ENCODE peak calls at places on chromosomes 11 and 22, in eight cellular contexts. C is tibial nerve, S is thyroid gland, B is uterus, R is A549, Y is body of pancreas, T is transverse colon, V is adrenal gland. Z is an unnamed sample.

GRCh38 chr11:11798586-11799438 is 43.0 kb upstream of the USP47 start:
- DNase-seq in C (peak), S (peak), B (peak), R (peak), Y (peak), T (peak), V (peak), Z (peak)

GRCh38 chr22:19503869-19504268 is 20.3 kb downstream of the CLDN5 start:
- DNase-seq in C (no peak), S (no peak), B (no peak), R (no peak), Y (no peak), T (no peak), V (no peak), Z (no peak)

GRCh38 chr22:47245786-47246185 is 483.3 kb downstream of the TBC1D22A start:
- DNase-seq in C (no peak), S (no peak), B (no peak), R (no peak), Y (no peak), T (no peak), V (no peak), Z (peak)

GRCh38 chr11:62792193-62792575 is 378 bp upstream of the TMEM223 start:
- DNase-seq in C (no peak), S (peak), B (peak), R (no peak), Y (no peak), T (peak), V (peak), Z (no peak)

GRCh38 chr22:46107753-46108563 is 42.4 kb upstream of the PPARA start:
- DNase-seq in C (peak), S (no peak), B (peak), R (no peak), Y (no peak), T (no peak), V (peak), Z (no peak)

GRCh38 chr11:119031912-119032280 is 1.2 kb upstream of the SLC37A4 start:
- DNase-seq in C (no peak), S (no peak), B (no peak), R (no peak), Y (no peak), T (no peak), V (no peak), Z (no peak)

GRCh38 chr11:35523351-35523768 is 2.1 kb downstream of the PAMR1 start:
- DNase-seq in C (no peak), S (no peak), B (no peak), R (no peak), Y (no peak), T (no peak), V (no peak), Z (no peak)

GRCh38 chr22:28025866-28026575 is 107.0 kb upstream of the PITPNB start:
- DNase-seq in C (no peak), S (no peak), B (no peak), R (no peak), Y (no peak), T (no peak), V (no peak), Z (no peak)

DNA sequence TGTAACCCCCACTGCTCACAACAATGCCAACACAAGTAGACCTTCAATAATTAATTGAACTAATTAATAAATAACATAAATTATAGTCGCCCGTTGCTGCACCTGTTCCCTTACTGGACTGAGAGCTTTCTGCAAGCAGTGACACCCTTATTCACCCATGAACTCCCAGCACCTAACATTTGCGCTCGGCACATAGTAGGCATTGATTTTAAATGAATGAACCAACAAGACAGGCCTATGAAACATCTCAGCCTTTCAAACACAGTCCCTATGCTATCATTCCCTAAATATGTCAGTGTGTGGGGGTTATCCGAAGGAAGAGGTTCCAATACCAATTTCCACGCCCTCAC is 1.1 kb downstream of the THAP12 start:
- DNase-seq in C (no peak), S (no peak), B (no peak), R (no peak), Y (no peak), T (no peak), V (no peak), Z (no peak)
- TF ChIP-seq CTCF in C (no peak), S (no peak), B (no peak), R (no peak), Y (no peak), T (no peak), V (no peak), Z (no peak)

DNA sequence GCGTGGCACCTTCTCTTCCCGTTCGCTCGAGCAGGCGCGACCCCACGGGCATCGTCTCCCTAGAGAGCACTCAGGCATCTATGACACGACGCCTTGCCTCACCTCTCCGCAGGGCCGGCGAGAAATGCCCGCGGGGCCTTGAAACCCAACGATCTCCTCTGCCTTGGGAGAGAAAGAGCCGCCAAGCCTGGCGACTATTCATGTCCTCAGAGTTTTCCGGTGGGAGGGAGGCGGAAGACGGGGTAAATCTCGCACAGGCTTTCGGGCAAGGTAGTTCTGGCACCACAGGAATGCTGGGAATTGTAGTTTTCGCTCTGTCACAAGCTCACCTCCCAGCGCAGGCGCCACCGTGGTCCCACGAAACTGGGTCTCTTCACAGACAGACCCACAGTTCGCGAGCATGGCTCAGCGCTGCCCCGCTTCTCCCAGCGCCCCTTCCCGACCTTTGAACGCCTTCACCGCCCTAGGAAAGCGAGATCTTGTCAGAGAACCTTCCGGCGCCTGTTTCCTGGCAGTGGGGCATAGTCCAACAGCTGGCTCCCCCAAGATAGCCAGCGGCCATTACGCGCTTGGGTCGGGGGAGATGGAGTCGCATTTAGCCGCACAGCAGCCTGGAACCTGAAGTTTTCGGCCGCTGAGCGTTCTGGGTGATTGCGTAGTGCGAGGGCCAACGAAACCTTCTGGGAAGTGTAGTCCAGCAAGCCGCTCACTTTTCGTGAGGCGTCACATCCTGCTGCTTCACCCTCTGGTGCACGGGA is at the start of gene CCDC90B:
- DNase-seq in C (peak), S (peak), B (peak), R (peak), Y (peak), T (peak), V (peak), Z (peak)
- TF ChIP-seq POLR2A in C (peak), S (peak), B (peak), R (peak), Y (peak), T (peak), V (peak), Z (peak)

GRCh38 chr22:50475652-50476002 is 792 bp upstream of the SBF1 start:
- DNase-seq in C (no peak), S (no peak), B (no peak), R (no peak), Y (no peak), T (no peak), V (no peak), Z (no peak)
- H3K4me3 ChIP-seq in C (peak), S (no peak), B (peak), R (peak), Y (no peak), T (no peak), V (no peak), Z (peak)

GRCh38 chr11:12893787-12894672 is 115.1 kb upstream of the RASSF10 start:
- DNase-seq in C (peak), S (peak), B (peak), R (peak), Y (peak), T (peak), V (peak), Z (peak)
- TF ChIP-seq CTCF in C (peak), S (peak), B (peak), R (peak), Y (peak), T (peak), V (peak), Z (peak)

GRCh38 chr11:6488831-6489230 is 7.5 kb downstream of the TIMM10B start:
- DNase-seq in C (no peak), S (no peak), B (no peak), R (no peak), Y (no peak), T (no peak), V (no peak), Z (no peak)

GRCh38 chr11:6486938-6487337 is 5.6 kb downstream of the TIMM10B start:
- DNase-seq in C (no peak), S (no peak), B (no peak), R (no peak), Y (no peak), T (no peak), V (no peak), Z (no peak)

GRCh38 chr11:6488342-6488741 is 7.0 kb downstream of the TIMM10B start:
- DNase-seq in C (no peak), S (no peak), B (no peak), R (no peak), Y (no peak), T (no peak), V (no peak), Z (no peak)

GRCh38 chr11:6486256-6486655 is 5.0 kb downstream of the TIMM10B start:
- DNase-seq in C (no peak), S (no peak), B (no peak), R (no peak), Y (no peak), T (no peak), V (no peak), Z (no peak)

DNA sequence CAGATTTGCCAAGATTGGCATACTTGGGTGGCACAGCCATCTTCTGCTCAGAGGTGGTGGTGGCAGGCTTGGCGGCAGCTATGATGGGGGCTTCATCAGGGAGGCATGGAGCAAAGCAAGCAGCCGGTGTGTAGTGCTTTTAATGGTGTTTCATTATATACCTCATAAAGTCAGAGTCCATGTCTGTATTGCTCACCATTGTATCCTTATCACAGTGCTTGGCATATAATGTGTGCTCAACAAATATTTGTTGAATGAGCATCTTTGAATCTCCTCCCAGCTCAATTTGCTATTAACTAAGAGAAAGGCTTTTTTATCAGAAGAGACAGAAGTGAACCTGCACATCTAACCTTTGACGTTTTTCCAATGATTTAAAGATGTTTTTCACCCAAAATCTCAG is 7.7 kb upstream of the DNHD1 start:
- DNase-seq in C (no peak), S (no peak), B (no peak), R (no peak), Y (no peak), T (no peak), V (no peak), Z (no peak)
- TF ChIP-seq POLR2A in C (no peak), S (no peak), B (no peak), R (no peak), Y (no peak), T (no peak), V (no peak), Z (no peak)

DNA sequence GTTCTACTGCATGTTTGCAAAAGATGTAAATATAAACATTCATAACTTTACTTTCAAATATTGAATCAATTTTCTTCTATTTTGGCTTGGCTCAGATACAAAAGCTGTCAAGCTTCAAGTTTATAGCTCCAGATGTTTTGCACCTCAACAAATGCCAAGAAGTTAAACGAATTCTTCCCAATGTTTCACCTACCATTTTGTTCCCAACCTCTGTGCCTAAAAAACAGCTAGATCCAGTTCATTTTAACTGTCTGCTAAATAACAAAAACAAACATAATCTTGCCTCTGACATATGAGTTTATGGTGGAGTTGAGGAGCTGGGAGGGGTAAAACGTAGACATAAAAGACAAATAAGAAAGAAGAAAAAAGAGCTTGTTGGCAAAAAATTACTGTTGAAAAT is 76.4 kb downstream of the RAB30 start:
- DNase-seq in C (no peak), S (no peak), B (no peak), R (no peak), Y (no peak), T (no peak), V (no peak), Z (no peak)
- H3K4me3 ChIP-seq in C (no peak), S (no peak), B (no peak), R (no peak), Y (no peak), T (no peak), V (no peak), Z (no peak)

DNA sequence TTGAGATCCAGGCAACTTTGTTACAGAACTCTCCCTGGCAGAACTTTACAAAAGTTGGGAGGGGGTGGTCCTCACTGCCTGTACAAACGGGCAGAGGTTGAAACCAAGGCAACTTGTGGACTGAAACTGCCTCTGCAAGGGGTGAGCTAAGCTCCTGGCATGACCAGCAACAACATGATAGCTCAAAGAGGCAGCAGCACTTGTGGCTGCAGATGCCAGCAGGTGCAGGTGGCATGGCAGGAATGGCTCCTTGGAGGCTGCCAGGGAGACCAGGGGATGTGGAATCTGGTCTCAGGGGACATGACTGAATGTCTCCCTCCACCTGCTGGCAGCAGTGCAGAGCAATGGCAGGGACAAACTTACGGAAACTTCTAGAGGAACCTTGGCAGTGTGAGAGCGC is 38.8 kb upstream of the PHF21A start:
- DNase-seq in C (no peak), S (no peak), B (no peak), R (no peak), Y (peak), T (no peak), V (no peak), Z (no peak)
- TF ChIP-seq CTCF in C (no peak), S (no peak), B (no peak), R (no peak), Y (no peak), T (no peak), V (no peak), Z (no peak)

GRCh38 chr22:38489561-38490133 is 16.5 kb downstream of the DDX17 start:
- DNase-seq in C (no peak), S (no peak), B (no peak), R (no peak), Y (no peak), T (no peak), V (no peak), Z (no peak)
- TF ChIP-seq POLR2A in C (no peak), S (no peak), B (no peak), R (no peak), Y (no peak), T (no peak), V (no peak), Z (no peak)

Z was measured in breast epithelium.